ENCODE peak calls at places on chromosomes 3 and 15, in ten cellular contexts. O, M, W, P, T, B, R, I, Z and L are unnamed samples.

GRCh38 chr15:39248204-39248603 is 332.7 kb upstream of the THBS1 start:
- DNase-seq in I (no peak), R (no peak), M (peak), O (no peak), T (no peak), Z (peak), B (no peak), P (peak), W (no peak), L (no peak)

GRCh38 chr3:23055733-23056376 is 147.3 kb upstream of the UBE2E2 start:
- DNase-seq in T (no peak), B (no peak), Z (peak), W (no peak), I (no peak), R (peak), P (peak), O (no peak), M (peak), L (no peak)

GRCh38 chr15:90610220-90610619 is 80.5 kb downstream of the CRTC3 start:
- DNase-seq in O (no peak), I (no peak), T (no peak), P (no peak), R (no peak), Z (peak), M (peak), B (no peak), W (no peak), L (no peak)

GRCh38 chr15:74869726-74870407 is 3.3 kb downstream of the SCAMP2 start:
- DNase-seq in O (no peak), Z (peak), W (peak), B (no peak), I (no peak), T (no peak), R (no peak), P (no peak), M (peak), L (peak)

GRCh38 chr3:195060531-195061385 is 210.2 kb downstream of the XXYLT1 start:
- DNase-seq in Z (no peak), R (no peak), I (no peak), W (no peak), B (no peak), T (no peak), M (no peak), P (no peak), O (no peak), L (no peak)

GRCh38 chr3:10722921-10723320 is 93.1 kb upstream of the SLC6A11 start:
- DNase-seq in Z (no peak), T (no peak), R (no peak), W (no peak), M (no peak), P (no peak), B (no peak), O (no peak), I (no peak), L (no peak)

GRCh38 chr3:105957722-105958121 is 88.9 kb upstream of the CBLB start:
- DNase-seq in T (no peak), O (no peak), I (no peak), R (peak), Z (peak), P (peak), M (peak), B (no peak), W (no peak), L (no peak)

GRCh38 chr3:185151101-185151958 is 1.5 kb downstream of the C3orf70 start:
- DNase-seq in R (no peak), Z (no peak), B (no peak), T (no peak), W (no peak), M (no peak), O (no peak), I (no peak), P (no peak), L (no peak)